ENCODE peak calls at places on chromosomes 1 and 21, in five cellular contexts. A, Y, M, N and H are unnamed samples.
A peak's percentile ranks its signal among the peaks of the same experiment; 100 is the strongest.

GRCh38 chr1:171081220-171081993 is 9.3 kb upstream of the FMO3 start:
- DNase-seq in A (no peak), Y (peak; percentile 79), M (no peak), N (no peak), H (peak; percentile 16)

GRCh38 chr1:4837752-4838151 is 183.3 kb downstream of the AJAP1 start:
- DNase-seq in A (no peak), Y (no peak), M (no peak), N (no peak), H (no peak)

GRCh38 chr1:69315416-69315815 is 252.3 kb upstream of the LRRC7 start:
- DNase-seq in A (no peak), Y (no peak), M (no peak), N (no peak), H (no peak)

GRCh38 chr21:33828083-33828482 is 87.5 kb downstream of the ATP5PO start:
- DNase-seq in A (no peak), Y (no peak), M (no peak), N (no peak), H (no peak)

GRCh38 chr1:205191617-205192016 is 19.9 kb downstream of the DSTYK start:
- DNase-seq in A (no peak), Y (no peak), M (no peak), N (no peak), H (peak; percentile 48)

GRCh38 chr1:202122639-202123335 is at the start of gene GPR37L1:
- DNase-seq in A (peak; percentile 81), Y (peak; percentile 64), M (peak; percentile 87), N (peak; percentile 79), H (no peak)

GRCh38 chr1:35715568-35716002 is 3.1 kb downstream of the C1orf216 start:
- DNase-seq in A (peak; percentile 74), Y (peak; percentile 86), M (peak; percentile 89), N (peak; percentile 74), H (peak; percentile 67)

GRCh38 chr1:229572286-229572685 is 13.8 kb upstream of the ABCB10 start:
- DNase-seq in A (no peak), Y (no peak), M (no peak), N (no peak), H (no peak)

GRCh38 chr1:42784946-42785693 is at the start of gene TMEM269:
- DNase-seq in A (peak; percentile 68), Y (peak; percentile 23), M (peak; percentile 80), N (peak; percentile 48), H (no peak)

GRCh38 chr1:44559361-44559760 is 114.9 kb downstream of the TMEM53 start:
- DNase-seq in A (no peak), Y (no peak), M (no peak), N (no peak), H (no peak)

GRCh38 chr1:89760496-89760895 is 60.3 kb upstream of the LRRC8D start:
- DNase-seq in A (no peak), Y (no peak), M (no peak), N (no peak), H (no peak)

GRCh38 chr1:163774390-163774789 is 452.6 kb downstream of the NUF2 start:
- DNase-seq in A (no peak), Y (no peak), M (no peak), N (peak; percentile 39), H (no peak)

GRCh38 chr1:193111641-193112090 is 6.5 kb upstream of the GLRX2 start:
- DNase-seq in A (peak; percentile 91), Y (peak; percentile 91), M (peak; percentile 85), N (no peak), H (no peak)

GRCh38 chr1:27357281-27358037 is 9.3 kb downstream of the MAP3K6 start:
- DNase-seq in A (peak; percentile 81), Y (peak; percentile 65), M (peak; percentile 95), N (peak; percentile 83), H (peak; percentile 56)

GRCh38 chr1:40182956-40183710 is 21.9 kb downstream of the RLF start:
- DNase-seq in A (no peak), Y (peak; percentile 73), M (no peak), N (no peak), H (no peak)

GRCh38 chr1:10693152-10693496 is 103.3 kb downstream of the CASZ1 start:
- DNase-seq in A (no peak), Y (no peak), M (no peak), N (no peak), H (no peak)

GRCh38 chr21:39536835-39537234 is 75.9 kb upstream of the B3GALT5 start:
- DNase-seq in A (no peak), Y (no peak), M (no peak), N (no peak), H (no peak)

GRCh38 chr1:230091473-230092231 is 24.6 kb downstream of the GALNT2 start:
- DNase-seq in A (peak; percentile 27), Y (peak; percentile 43), M (no peak), N (no peak), H (no peak)

GRCh38 chr1:219422811-219423598 is 189.9 kb downstream of the ZC3H11B start:
- DNase-seq in A (no peak), Y (peak; percentile 43), M (no peak), N (no peak), H (no peak)

GRCh38 chr1:54542962-54543539 is 5.0 kb upstream of the ACOT11 start:
- DNase-seq in A (no peak), Y (peak; percentile 33), M (no peak), N (no peak), H (no peak)

GRCh38 chr1:245067257-245067656 is 87.5 kb upstream of the KIF26B start:
- DNase-seq in A (no peak), Y (peak; percentile 23), M (no peak), N (no peak), H (no peak)

GRCh38 chr1:23638188-23638619 is 53.4 kb upstream of the RPL11 start:
- DNase-seq in A (no peak), Y (no peak), M (peak; percentile 15), N (no peak), H (no peak)

GRCh38 chr1:212125654-212126053 is 90.1 kb downstream of the DTL start:
- DNase-seq in A (no peak), Y (no peak), M (no peak), N (no peak), H (no peak)

GRCh38 chr1:119285482-119285881 is 83.1 kb upstream of the HAO2 start:
- DNase-seq in A (no peak), Y (peak; percentile 91), M (no peak), N (no peak), H (no peak)

GRCh38 chr1:2053784-2054376 is 3.7 kb downstream of the PRKCZ start:
- DNase-seq in A (no peak), Y (no peak), M (peak; percentile 61), N (no peak), H (no peak)

GRCh38 chr1:28110555-28110954 is 22.1 kb upstream of the EYA3 start:
- DNase-seq in A (no peak), Y (no peak), M (no peak), N (no peak), H (no peak)

GRCh38 chr1:149888160-149888998 is 11.0 kb upstream of the BOLA1 start:
- DNase-seq in A (peak; percentile 93), Y (peak; percentile 94), M (peak; percentile 86), N (peak; percentile 89), H (peak; percentile 95)

GRCh38 chr1:22533244-22533643 is 30.0 kb upstream of the EPHA8 start:
- DNase-seq in A (no peak), Y (no peak), M (no peak), N (no peak), H (no peak)

GRCh38 chr1:202105571-202106339 is 17.0 kb upstream of the GPR37L1 start:
- DNase-seq in A (no peak), Y (peak; percentile 67), M (no peak), N (no peak), H (no peak)

GRCh38 chr1:201264072-201264471 is 19.2 kb upstream of the PKP1 start:
- DNase-seq in A (no peak), Y (no peak), M (no peak), N (no peak), H (no peak)

GRCh38 chr1:151888972-151889570 is 20.2 kb downstream of the THEM4 start:
- DNase-seq in A (no peak), Y (peak; percentile 41), M (no peak), N (no peak), H (peak; percentile 12)

GRCh38 chr1:165254376-165254775 is 102.1 kb downstream of the LMX1A start:
- DNase-seq in A (no peak), Y (no peak), M (no peak), N (no peak), H (no peak)

GRCh38 chr21:29418813-29419212 is 120.1 kb downstream of the BACH1 start:
- DNase-seq in A (no peak), Y (no peak), M (no peak), N (no peak), H (no peak)
- H3K4me3 ChIP-seq in A (no peak overlapping the region), Y (no peak overlapping the region), M (no peak overlapping the region), N (no peak overlapping the region), H (no peak overlapping the region)

GRCh38 chr1:168439451-168440375 is 104.1 kb downstream of the XCL2 start:
- DNase-seq in A (peak; percentile 77), Y (peak; percentile 89), M (no peak), N (peak; percentile 68), H (peak; percentile 91)
- H3K4me3 ChIP-seq in A (peak overlapping the region; percentile 11), Y (peak overlapping the region; percentile 17), M (no peak overlapping the region), N (no peak overlapping the region), H (peak overlapping the region; percentile 44)

GRCh38 chr1:234844479-234845031 is 234.6 kb upstream of the IRF2BP2 start:
- DNase-seq in A (no peak), Y (peak; percentile 51), M (no peak), N (no peak), H (no peak)
- H3K4me3 ChIP-seq in A (no peak overlapping the region), Y (no peak overlapping the region), M (no peak overlapping the region), N (no peak overlapping the region), H (no peak overlapping the region)

DNA sequence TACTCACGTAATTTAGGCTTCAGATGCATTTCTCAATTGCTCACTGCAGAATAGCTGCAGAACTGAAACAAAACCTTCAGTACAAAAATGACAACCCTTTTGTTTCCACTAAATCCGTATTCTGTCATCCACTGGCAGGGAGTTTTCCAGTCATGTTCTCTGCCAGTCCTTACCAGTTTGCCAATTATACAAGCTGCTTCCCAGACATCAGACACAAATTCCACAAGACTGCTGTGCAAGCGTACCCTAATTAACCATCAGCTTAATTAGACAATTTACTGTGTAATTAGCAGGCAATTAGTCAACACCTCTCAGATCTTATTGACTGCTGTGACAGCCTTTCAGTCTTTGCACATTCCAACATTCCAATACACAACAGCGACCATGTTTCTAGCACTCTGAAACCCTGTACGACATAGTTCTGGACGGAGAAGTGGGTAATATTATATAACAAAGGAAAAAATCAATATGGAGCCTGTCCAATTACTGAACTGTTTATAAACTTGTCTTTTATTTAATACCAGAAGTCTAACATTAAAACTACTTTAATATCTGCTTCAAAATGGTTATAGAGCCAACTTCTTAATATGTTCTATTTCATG is 420.0 kb downstream of the DPYD start:
- DNase-seq in A (no peak), Y (no peak), M (no peak), N (no peak), H (no peak)
- H3K4me3 ChIP-seq in A (no peak overlapping the region), Y (no peak overlapping the region), M (no peak overlapping the region), N (no peak overlapping the region), H (no peak overlapping the region)